ENCODE peak calls at places on chromosomes 7 and 10, in five cellular contexts. D is GM12878, I is H1, N is HepG2, J is K562. U is an unnamed sample.

GRCh38 chr7:73623798-73624668 is at the start of gene MLXIPL:
- DNase-seq in D (no peak), I (peak), N (peak), J (peak), U (peak)

GRCh38 chr10:21171936-21172773 is 275.0 kb upstream of the NEBL start:
- DNase-seq in D (no peak), I (no peak), N (no peak), J (no peak), U (peak)

GRCh38 chr10:104614245-104614831 is 26.8 kb upstream of the SORCS3 start:
- DNase-seq in D (no peak), I (peak), N (peak), J (peak), U (peak)

GRCh38 chr10:59624951-59625350 is 84.7 kb downstream of the SLC16A9 start:
- DNase-seq in D (no peak), I (no peak), N (no peak), J (no peak), U (no peak)

GRCh38 chr7:155847821-155848435 is 35.7 kb upstream of the SHH start:
- DNase-seq in D (no peak), I (no peak), N (no peak), J (no peak), U (no peak)

GRCh38 chr10:84542552-84542951 is 214.2 kb downstream of the CCSER2 start:
- DNase-seq in D (no peak), I (no peak), N (no peak), J (no peak), U (peak)

GRCh38 chr7:42566981-42567510 is 330.0 kb upstream of the GLI3 start:
- DNase-seq in D (no peak), I (no peak), N (no peak), J (no peak), U (no peak)

GRCh38 chr10:12181065-12181775 is 14.5 kb downstream of the NUDT5 start:
- DNase-seq in D (peak), I (no peak), N (no peak), J (no peak), U (no peak)

GRCh38 chr10:17394854-17395253 is 59.5 kb downstream of the ST8SIA6 start:
- DNase-seq in D (no peak), I (no peak), N (no peak), J (no peak), U (no peak)

GRCh38 chr7:29879609-29880008 is 73.3 kb downstream of the WIPF3 start:
- DNase-seq in D (no peak), I (no peak), N (no peak), J (no peak), U (no peak)

GRCh38 chr10:963186-963585 is 25.0 kb upstream of the GTPBP4 start:
- DNase-seq in D (no peak), I (no peak), N (no peak), J (no peak), U (no peak)

GRCh38 chr7:15370441-15370840 is 191.4 kb downstream of the AGMO start:
- DNase-seq in D (no peak), I (no peak), N (no peak), J (no peak), U (no peak)

GRCh38 chr10:682931-683447 is 6.5 kb downstream of the DIP2C start:
- DNase-seq in D (no peak), I (no peak), N (no peak), J (no peak), U (no peak)

GRCh38 chr10:96017227-96017687 is 26.1 kb upstream of the CCNJ start:
- DNase-seq in D (peak), I (peak), N (peak), J (peak), U (peak)

GRCh38 chr7:124857672-124858235 is 71.9 kb downstream of the POT1 start:
- DNase-seq in D (no peak), I (no peak), N (no peak), J (no peak), U (no peak)

GRCh38 chr7:27184342-27185012 is 555 bp downstream of the HOXA11 start:
- DNase-seq in D (no peak), I (peak), N (no peak), J (no peak), U (peak)

GRCh38 chr10:91521444-91521843 is 111.3 kb downstream of the HECTD2 start:
- DNase-seq in D (no peak), I (no peak), N (no peak), J (no peak), U (no peak)

GRCh38 chr7:18437086-18437485 is 58.5 kb upstream of the HDAC9 start:
- DNase-seq in D (no peak), I (no peak), N (no peak), J (no peak), U (no peak)

GRCh38 chr7:17520941-17521340 is 222.5 kb downstream of the AHR start:
- DNase-seq in D (no peak), I (no peak), N (no peak), J (no peak), U (no peak)

GRCh38 chr10:132130286-132131265 is 56.2 kb upstream of the DPYSL4 start:
- DNase-seq in D (no peak), I (no peak), N (no peak), J (no peak), U (no peak)

GRCh38 chr10:113153493-113154127 is 203.6 kb downstream of the TCF7L2 start:
- DNase-seq in D (no peak), I (no peak), N (no peak), J (peak), U (no peak)

GRCh38 chr7:105149827-105150226 is 135.8 kb downstream of the KMT2E start:
- DNase-seq in D (no peak), I (no peak), N (no peak), J (no peak), U (no peak)

GRCh38 chr7:33964417-33965115 is 59.2 kb downstream of the BMPER start:
- DNase-seq in D (no peak), I (no peak), N (no peak), J (no peak), U (no peak)

GRCh38 chr7:1268866-1269265 is 36.2 kb downstream of the UNCX start:
- DNase-seq in D (no peak), I (no peak), N (no peak), J (no peak), U (no peak)

GRCh38 chr10:132347211-132347930 is 15.4 kb downstream of the LRRC27 start:
- DNase-seq in D (no peak), I (no peak), N (no peak), J (no peak), U (no peak)

GRCh38 chr10:33330543-33331019 is 3.9 kb downstream of the NRP1 start:
- DNase-seq in D (peak), I (peak), N (peak), J (peak), U (peak)
- H3K4me3 ChIP-seq in D (no peak), I (no peak), N (peak), J (no peak), U (no peak)

GRCh38 chr10:118439824-118440223 is 97.7 kb upstream of the FAM204A start:
- DNase-seq in D (no peak), I (no peak), N (no peak), J (no peak), U (no peak)

GRCh38 chr10:118436742-118437141 is 94.6 kb upstream of the FAM204A start:
- DNase-seq in D (no peak), I (no peak), N (no peak), J (no peak), U (no peak)

GRCh38 chr10:118445535-118445934 is 103.4 kb upstream of the FAM204A start:
- DNase-seq in D (no peak), I (no peak), N (no peak), J (no peak), U (no peak)

GRCh38 chr10:118444016-118444415 is 101.9 kb upstream of the FAM204A start:
- DNase-seq in D (no peak), I (no peak), N (no peak), J (no peak), U (no peak)

DNA sequence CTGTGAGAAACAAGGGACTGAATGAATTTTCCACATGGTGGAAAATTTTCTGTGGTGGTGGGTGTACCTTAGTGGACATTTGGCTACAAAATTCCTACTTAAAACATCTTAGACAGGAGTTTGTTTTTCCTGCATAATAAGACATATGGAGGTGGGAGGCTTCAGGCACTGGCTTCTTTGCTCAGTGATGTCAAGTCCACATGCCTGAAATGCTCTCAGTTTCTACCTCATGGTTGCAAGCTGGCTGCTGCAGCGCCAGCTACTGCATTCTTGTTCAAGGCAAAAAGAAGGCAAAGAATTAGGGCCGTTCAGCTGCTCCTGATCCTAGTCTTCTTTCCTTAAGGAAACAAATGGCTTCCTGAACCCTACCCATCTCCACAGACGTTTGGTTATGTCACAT is 99.9 kb upstream of the FAM204A start:
- DNase-seq in D (no peak), I (no peak), N (no peak), J (no peak), U (no peak)
- TF ChIP-seq CREB1 in D (no peak), I (no peak), N (no peak), J (no peak), U (no peak)

DNA sequence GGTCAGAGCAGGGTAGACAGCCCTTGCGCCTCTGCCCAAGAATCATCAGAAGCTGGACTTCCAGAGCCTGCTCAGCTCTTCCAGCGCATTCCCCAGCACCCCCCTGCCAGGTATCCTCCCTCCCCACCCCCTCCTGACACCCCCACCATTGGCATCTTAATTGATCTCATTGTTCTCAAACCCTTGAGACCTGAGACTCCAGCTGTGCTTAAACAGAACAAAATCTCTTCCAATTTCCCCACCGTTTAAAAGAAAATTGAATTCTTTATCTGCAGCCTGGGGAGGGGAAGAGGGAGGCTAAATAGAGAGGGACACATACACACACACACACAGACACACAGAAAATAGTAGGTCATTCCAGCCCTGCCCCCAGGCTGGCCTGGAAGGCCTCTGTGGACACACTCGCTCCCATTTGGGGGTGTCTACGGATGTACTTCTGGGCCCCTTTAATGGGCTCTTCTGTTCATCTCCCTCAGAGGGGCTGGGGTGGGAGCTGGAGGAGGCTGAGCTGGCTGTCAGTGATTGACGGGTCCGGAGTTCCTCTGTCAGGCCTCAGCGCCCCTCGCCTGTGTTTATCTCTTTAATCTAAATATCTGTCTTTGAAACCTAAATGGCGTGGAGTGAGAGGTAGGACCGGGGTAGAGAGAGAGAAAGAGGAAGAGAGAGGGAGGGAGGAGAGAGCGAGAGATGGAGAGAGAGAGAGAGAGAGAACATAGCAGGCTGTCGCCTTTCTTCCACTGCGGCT is 61.8 kb downstream of the C10orf105 start:
- DNase-seq in D (no peak), I (peak), N (no peak), J (no peak), U (peak)
- H3K4me3 ChIP-seq in D (no peak), I (no peak), N (no peak), J (no peak), U (peak)

GRCh38 chr7:35420657-35421056 is 166.8 kb upstream of the TBX20 start:
- DNase-seq in D (no peak), I (no peak), N (no peak), J (no peak), U (no peak)

GRCh38 chr7:35416568-35416967 is 162.7 kb upstream of the TBX20 start:
- DNase-seq in D (no peak), I (no peak), N (no peak), J (no peak), U (no peak)

GRCh38 chr7:35411331-35411730 is 157.4 kb upstream of the TBX20 start:
- DNase-seq in D (no peak), I (no peak), N (no peak), J (no peak), U (no peak)

GRCh38 chr7:35418716-35419425 is 165.0 kb upstream of the TBX20 start:
- DNase-seq in D (no peak), I (no peak), N (no peak), J (no peak), U (no peak)

DNA sequence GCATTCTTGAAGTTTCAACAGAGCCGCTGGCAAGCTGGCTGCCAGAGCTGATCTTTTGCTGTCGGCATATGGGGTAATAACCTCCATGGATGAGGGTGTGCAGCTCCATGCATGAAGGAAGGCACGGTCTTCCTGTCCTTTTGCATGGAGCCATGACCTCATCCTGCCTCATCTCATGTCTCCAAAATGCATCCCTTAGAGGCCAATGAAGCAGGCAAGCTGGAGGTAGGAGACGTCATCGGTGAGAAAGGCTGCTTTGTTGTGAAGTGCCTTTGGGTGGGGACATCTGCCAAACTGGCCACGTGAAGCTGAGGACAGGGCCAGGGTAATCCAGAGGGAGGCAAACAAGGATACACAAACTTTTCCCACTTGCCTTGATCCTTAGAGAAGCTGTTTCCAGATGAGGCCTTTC is 161.5 kb upstream of the TBX20 start:
- DNase-seq in D (no peak), I (no peak), N (no peak), J (no peak), U (no peak)
- TF ChIP-seq CREB1 in D (no peak), I (no peak), N (no peak), J (no peak), U (no peak)

DNA sequence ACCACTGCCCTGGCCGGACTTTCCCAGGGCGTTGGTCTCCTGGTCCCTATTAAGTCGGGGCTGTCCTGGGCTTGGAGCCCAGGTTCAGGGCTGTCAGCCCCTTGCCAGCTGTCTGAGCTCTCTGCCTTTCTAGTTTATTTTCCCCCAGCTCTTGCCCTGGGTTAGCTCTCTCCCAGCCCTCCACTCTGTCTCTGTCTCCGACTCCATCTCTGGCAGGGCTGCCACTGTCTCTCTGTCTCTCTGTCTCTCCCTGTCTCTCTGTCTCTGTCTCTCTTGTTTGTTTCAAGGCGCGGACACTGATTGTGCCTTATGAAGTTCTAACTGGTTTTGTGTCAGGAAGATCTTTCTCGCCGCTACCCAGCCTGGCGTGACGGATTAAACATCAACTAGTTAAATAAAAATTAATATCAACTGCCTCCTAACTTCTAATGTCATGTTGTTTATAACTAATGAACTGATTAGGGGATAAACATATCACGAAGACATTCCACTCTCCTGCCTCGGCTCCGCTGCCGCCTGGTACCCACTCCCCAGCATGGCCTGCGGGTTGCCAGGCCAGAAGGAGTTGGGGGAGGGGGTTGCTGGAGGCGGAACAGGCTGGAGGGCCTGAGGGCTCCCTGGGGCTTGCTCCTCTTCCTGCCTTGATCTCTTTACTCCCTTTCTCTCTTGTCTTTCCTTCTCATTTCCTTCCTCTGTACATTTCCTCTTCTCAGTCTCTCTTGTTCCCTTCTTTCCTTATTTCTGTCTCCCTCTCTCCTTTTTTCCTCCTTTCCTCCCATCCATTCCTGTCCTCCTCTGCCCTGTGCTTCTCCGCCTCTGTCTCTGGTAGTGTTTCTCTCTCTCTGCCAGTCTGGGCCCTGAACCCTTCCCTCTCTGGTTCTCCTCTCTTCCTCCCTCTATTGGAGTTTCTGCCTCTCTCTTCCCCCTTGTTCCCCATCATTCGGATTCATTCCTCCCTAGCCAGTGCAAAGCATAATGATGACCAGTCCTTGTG is 13.5 kb upstream of the PAX2 start:
- DNase-seq in D (no peak), I (peak), N (no peak), J (no peak), U (peak)
- H3K4me3 ChIP-seq in D (no peak), I (no peak), N (no peak), J (no peak), U (peak)

U was measured in GM23338.